ENCODE peak calls at places on chromosome 16, in nine cellular contexts. P is GM20000, O is lower lobe of right lung, D is brain microvascular endothelial cell, J is GM10248, L is cardiac fibroblast, K is A549, R is AG04450, U is adrenal gland. X is an unnamed sample.
A peak's percentile ranks its signal among the peaks of the same experiment; 100 is the strongest.

GRCh38 chr16:53946745-53947386 is 242.9 kb downstream of the FTO start:
- DNase-seq in P (no peak), O (no peak), D (no peak), J (no peak), L (no peak), K (no peak), R (no peak), U (no peak), X (no peak)

GRCh38 chr16:51813609-51814008 is 662.5 kb upstream of the SALL1 start:
- DNase-seq in P (no peak), O (no peak), D (no peak), J (no peak), L (no peak), K (no peak), R (no peak), U (no peak), X (no peak)

GRCh38 chr16:87490091-87490798 is 2.6 kb downstream of the ZCCHC14 start:
- DNase-seq in P (no peak), O (no peak), D (no peak), J (no peak), L (no peak), K (no peak), R (no peak), U (no peak), X (no peak)

GRCh38 chr16:87698676-87699179 is 67.1 kb downstream of the KLHDC4 start:
- DNase-seq in P (peak; percentile 71), O (no peak), D (no peak), J (peak; percentile 55), L (no peak), K (no peak), R (no peak), U (no peak), X (no peak)

GRCh38 chr16:27789595-27790241 is 239.8 kb downstream of the KATNIP start:
- DNase-seq in P (no peak), O (no peak), D (no peak), J (no peak), L (no peak), K (no peak), R (no peak), U (no peak), X (no peak)

GRCh38 chr16:88058136-88058535 is 106.9 kb downstream of the BANP start:
- DNase-seq in P (no peak), O (no peak), D (no peak), J (no peak), L (no peak), K (no peak), R (no peak), U (no peak), X (no peak)

GRCh38 chr16:28923652-28924398 is 1.2 kb downstream of the RABEP2 start:
- DNase-seq in P (peak; percentile 78), O (no peak), D (no peak), J (peak; percentile 77), L (no peak), K (no peak), R (no peak), U (no peak), X (no peak)

GRCh38 chr16:30054959-30055553 is 10.5 kb upstream of the ALDOA start:
- DNase-seq in P (peak; percentile 67), O (peak; percentile 56), D (no peak), J (peak; percentile 70), L (no peak), K (peak; percentile 67), R (no peak), U (no peak), X (peak; percentile 66)

GRCh38 chr16:21150375-21151001 is at the start of gene DNAH3:
- DNase-seq in P (no peak), O (peak; percentile 61), D (no peak), J (no peak), L (peak; percentile 27), K (peak; percentile 20), R (no peak), U (no peak), X (no peak)

GRCh38 chr16:81921415-81921814 is 89.9 kb downstream of the SDR42E1 start:
- DNase-seq in P (no peak), O (no peak), D (no peak), J (no peak), L (no peak), K (no peak), R (no peak), U (peak; percentile 41), X (no peak)

GRCh38 chr16:89921699-89922476 is 1.3 kb upstream of the TUBB3 start:
- DNase-seq in P (no peak), O (no peak), D (peak; percentile 93), J (no peak), L (peak; percentile 97), K (peak; percentile 90), R (peak; percentile 86), U (peak; percentile 92), X (no peak)

GRCh38 chr16:87190288-87191240 is 126.6 kb downstream of the C16orf95 start:
- DNase-seq in P (no peak), O (no peak), D (no peak), J (no peak), L (no peak), K (no peak), R (no peak), U (no peak), X (no peak)

GRCh38 chr16:75279277-75279676 is 27.9 kb upstream of the BCAR1 start:
- DNase-seq in P (no peak), O (no peak), D (no peak), J (no peak), L (no peak), K (no peak), R (no peak), U (no peak), X (no peak)

GRCh38 chr16:84768061-84768797 is 51.6 kb upstream of the CRISPLD2 start:
- DNase-seq in P (no peak), O (no peak), D (no peak), J (no peak), L (no peak), K (no peak), R (no peak), U (no peak), X (no peak)

GRCh38 chr16:89191901-89192184 is 8.5 kb downstream of the SLC22A31 start:
- DNase-seq in P (no peak), O (no peak), D (no peak), J (no peak), L (no peak), K (no peak), R (no peak), U (no peak), X (no peak)

DNA sequence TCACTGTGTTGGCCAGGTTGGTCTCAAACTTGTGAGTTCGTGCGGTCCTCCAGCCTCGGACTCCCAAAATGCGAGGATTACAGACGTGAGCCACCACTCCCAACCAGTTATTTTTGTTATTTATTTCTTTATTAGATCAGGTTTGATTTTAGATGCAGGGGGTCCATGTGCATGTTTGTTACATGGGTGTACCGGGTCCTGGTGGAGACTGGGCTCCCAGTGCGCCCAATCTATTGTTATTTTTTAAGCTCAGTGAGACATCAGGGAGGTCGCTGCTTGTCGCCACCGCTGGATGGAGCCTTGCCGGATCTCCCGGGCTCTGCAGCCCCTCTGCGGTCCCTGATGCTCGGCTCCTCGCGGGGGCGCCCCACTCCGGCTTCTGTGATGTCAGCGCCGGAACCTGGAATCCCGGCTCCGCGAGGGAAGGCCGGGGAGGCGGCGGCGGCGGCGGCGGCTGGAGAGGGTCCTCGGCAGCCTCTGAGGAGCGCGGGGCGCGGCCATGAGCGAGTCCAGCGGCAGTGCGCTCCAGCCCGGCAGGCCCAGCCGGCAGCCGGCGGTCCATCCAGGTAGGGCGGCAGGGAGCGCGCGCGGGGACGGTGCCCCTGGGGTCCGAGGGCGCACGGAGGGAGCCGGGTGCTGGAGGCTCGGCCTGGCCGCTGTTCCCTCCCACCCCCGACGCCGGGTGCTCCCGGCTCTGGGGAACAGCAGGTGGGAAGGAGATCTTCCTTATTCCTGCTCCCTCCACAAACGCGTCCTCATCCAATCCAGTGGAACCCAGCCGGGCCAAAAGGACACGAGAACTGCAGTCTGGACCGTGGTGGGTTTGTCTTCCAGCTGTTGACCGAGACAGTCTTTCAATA is at the start of gene TMC7:
- DNase-seq in P (peak; percentile 66), O (peak; percentile 90), D (peak; percentile 83), J (peak; percentile 47), L (peak; percentile 83), K (peak; percentile 92), R (peak; percentile 50), U (peak; percentile 62), X (peak; percentile 82)
- TF ChIP-seq CTCF in P (no peak), O (peak; percentile 80), D (peak; percentile 89), J (peak; percentile 39), L (peak; percentile 87), K (peak; percentile 98), R (peak; percentile 78), U (peak; percentile 48), X (peak; percentile 74)

DNA sequence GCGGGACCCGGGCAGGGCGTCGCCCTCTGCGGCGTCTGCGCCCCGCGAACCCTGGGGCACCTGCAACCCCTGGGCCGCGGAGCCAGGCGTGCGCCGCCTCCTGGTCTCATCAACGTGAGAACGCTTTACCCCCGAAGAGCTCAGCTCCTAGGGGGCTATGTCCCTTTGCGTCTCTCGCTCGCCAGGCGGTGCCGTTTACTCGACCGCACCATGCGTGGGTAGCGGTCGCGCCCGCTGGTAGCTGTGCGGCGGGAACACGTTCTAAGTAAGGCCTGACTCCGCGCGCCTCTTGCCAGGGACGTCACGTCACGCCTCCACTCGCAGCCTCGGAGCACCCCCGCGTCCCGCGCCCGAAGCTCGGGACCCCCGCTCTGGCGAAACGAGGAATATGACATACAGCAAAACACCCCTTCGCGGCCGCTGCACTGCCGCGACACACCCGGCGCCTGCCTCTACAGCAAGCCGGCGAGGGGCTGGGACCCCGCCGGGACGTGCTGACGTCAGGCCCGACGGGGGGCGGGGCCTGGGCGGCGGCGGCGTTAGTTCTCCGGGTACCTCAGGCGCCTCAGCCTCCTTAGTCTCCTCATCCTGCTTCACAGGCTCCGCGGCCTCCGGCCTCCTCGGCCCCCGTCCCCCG is at the start of gene RAB11FIP3:
- DNase-seq in P (peak; percentile 99), O (peak; percentile 86), D (peak; percentile 40), J (peak; percentile 96), L (peak; percentile 82), K (peak; percentile 87), R (no peak), U (peak; percentile 84), X (peak; percentile 92)
- TF ChIP-seq CTCF in P (peak; percentile 1), O (peak; percentile 19), D (peak; percentile 41), J (no peak), L (no peak), K (peak; percentile 17), R (peak; percentile 20), U (no peak), X (peak; percentile 19)

DNA sequence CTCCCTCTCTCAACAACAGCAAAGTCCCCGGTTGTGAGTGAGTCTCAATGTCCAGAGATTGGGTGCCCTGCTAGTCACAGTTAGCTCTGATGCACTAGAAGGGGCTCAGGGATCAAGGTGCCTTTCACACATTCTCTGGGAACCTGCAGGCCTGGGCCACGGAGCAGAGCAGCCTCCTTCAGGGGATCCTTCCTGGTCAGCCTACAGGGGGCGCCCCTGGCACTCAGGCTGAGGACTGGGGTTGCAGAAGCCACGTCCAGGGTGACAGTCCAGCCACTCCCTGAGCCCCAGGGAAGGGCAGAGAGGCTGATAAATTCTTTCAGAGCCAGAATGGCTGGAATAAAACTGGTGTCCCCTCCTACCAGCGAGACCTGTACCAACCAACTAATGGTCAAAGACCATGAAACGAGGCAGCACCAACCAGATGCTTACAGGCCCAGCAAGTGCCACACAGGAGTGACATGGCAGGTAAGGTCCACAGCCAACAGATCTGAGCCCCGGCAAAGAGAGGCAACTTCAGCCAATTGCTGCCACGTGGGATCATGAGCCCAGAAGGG is 43.5 kb downstream of the ST3GAL2 start:
- DNase-seq in P (peak; percentile 81), O (peak; percentile 85), D (peak; percentile 15), J (peak; percentile 84), L (peak; percentile 57), K (peak; percentile 75), R (no peak), U (peak; percentile 76), X (peak; percentile 50)
- TF ChIP-seq CTCF in P (peak; percentile 78), O (peak; percentile 85), D (peak; percentile 85), J (peak; percentile 86), L (peak; percentile 85), K (peak; percentile 75), R (peak; percentile 64), U (peak; percentile 65), X (peak; percentile 62)

GRCh38 chr16:56547120-56547948 is 17.5 kb upstream of the MT4 start:
- DNase-seq in P (no peak), O (no peak), D (peak; percentile 26), J (no peak), L (peak; percentile 30), K (no peak), R (peak; percentile 55), U (no peak), X (no peak)
- TF ChIP-seq CTCF in P (no peak), O (no peak), D (no peak), J (no peak), L (no peak), K (no peak), R (no peak), U (no peak), X (no peak)